ENCODE peak calls at places on chromosome 16, in eight cellular contexts. L is HT-29; T is KBM-7; O is testis; X is fibroblast of pulmonary artery; B is stimulated activated CD4-positive, alpha-beta T cell treated with anti-CD3 and anti-CD28 coated beads, Interleukin-1b, Interleukin-23, amount 100 ng/mL, for 24 hours; W is fibroblast of the conjunctiva; U is NCI-H345. Q is an unnamed sample.

GRCh38 chr16:27639588-27640276 is 89.8 kb downstream of the KATNIP start:
- DNase-seq in U (no peak), L (peak; percentile 45), W (peak; percentile 47), X (peak; percentile 73), B (no peak), T (peak; percentile 71), O (peak; percentile 56), Q (peak; percentile 69)

GRCh38 chr16:540645-541340 is 13.3 kb downstream of the CAPN15 start:
- DNase-seq in T (no peak), O (no peak), B (no peak), L (no peak), X (no peak), W (no peak), U (no peak), Q (no peak)

GRCh38 chr16:48903054-48903453 is 293.1 kb upstream of the N4BP1 start:
- DNase-seq in B (no peak), T (no peak), W (no peak), L (no peak), O (no peak), X (no peak), U (no peak), Q (no peak)

GRCh38 chr16:2482181-2483107 is 7.5 kb downstream of the TBC1D24 start:
- DNase-seq in B (no peak), U (peak; percentile 14), W (peak; percentile 48), L (no peak), T (no peak), X (peak; percentile 55), O (peak; percentile 71), Q (no peak)

GRCh38 chr16:9791566-9791965 is 390.7 kb downstream of the GRIN2A start:
- DNase-seq in O (no peak), L (no peak), U (no peak), T (no peak), W (no peak), B (no peak), X (no peak), Q (no peak)

GRCh38 chr16:51148674-51149228 is 2.3 kb downstream of the SALL1 start:
- DNase-seq in L (no peak), T (no peak), W (peak; percentile 16), B (no peak), X (peak; percentile 40), O (no peak), U (no peak), Q (no peak)

GRCh38 chr16:51391798-51392511 is 240.9 kb upstream of the SALL1 start:
- DNase-seq in B (no peak), X (peak; percentile 13), U (no peak), L (no peak), W (no peak), T (no peak), O (peak; percentile 15), Q (no peak)

GRCh38 chr16:50539053-50539615 is 9.1 kb upstream of the NKD1 start:
- DNase-seq in O (no peak), U (no peak), B (no peak), W (no peak), X (no peak), T (no peak), L (no peak), Q (no peak)

GRCh38 chr16:22183901-22184614 is 21.8 kb downstream of the SDR42E2 start:
- DNase-seq in U (no peak), B (no peak), X (no peak), W (no peak), T (peak; percentile 42), O (no peak), L (no peak), Q (no peak)

GRCh38 chr16:87762620-87763019 is 3.2 kb downstream of the KLHDC4 start:
- DNase-seq in X (no peak), U (no peak), L (no peak), B (no peak), T (no peak), W (no peak), O (no peak), Q (no peak)

GRCh38 chr16:87235810-87236515 is 81.2 kb downstream of the C16orf95 start:
- DNase-seq in U (no peak), L (no peak), B (no peak), X (no peak), W (no peak), O (no peak), T (peak; percentile 78), Q (no peak)

GRCh38 chr16:49528564-49529150 is 155.1 kb downstream of the C16orf78 start:
- DNase-seq in O (no peak), T (no peak), B (no peak), X (peak; percentile 11), W (no peak), U (no peak), L (no peak), Q (no peak)

GRCh38 chr16:86093801-86094750 is 195.1 kb downstream of the IRF8 start:
- DNase-seq in X (no peak), L (no peak), T (no peak), U (no peak), O (no peak), B (no peak), W (no peak), Q (no peak)

GRCh38 chr16:78576941-78577340 is 477.5 kb downstream of the WWOX start:
- DNase-seq in U (no peak), O (no peak), L (no peak), T (no peak), W (no peak), X (no peak), B (no peak), Q (no peak)